ENCODE peak calls at places on chromosome 1, in five cellular contexts. H, I, G, W and P are unnamed samples.

GRCh38 chr1:14468751-14469150 is 129.7 kb upstream of the KAZN start:
- DNase-seq in H (no peak), I (no peak), G (no peak), W (no peak), P (no peak)

GRCh38 chr1:171550055-171550454 is 64.7 kb downstream of the PRRC2C start:
- DNase-seq in H (no peak), I (no peak), G (no peak), W (no peak), P (no peak)

GRCh38 chr1:111723091-111723806 is 15.9 kb downstream of the INKA2 start:
- DNase-seq in H (no peak), I (no peak), G (no peak), W (no peak), P (no peak)

GRCh38 chr1:203915811-203916210 is 54.4 kb downstream of the SNRPE start:
- DNase-seq in H (peak), I (no peak), G (no peak), W (no peak), P (no peak)

GRCh38 chr1:65497276-65497830 is 76.9 kb downstream of the LEPR start:
- DNase-seq in H (no peak), I (no peak), G (no peak), W (no peak), P (no peak)

GRCh38 chr1:152505083-152505482 is 5.5 kb upstream of the LCE5A start:
- DNase-seq in H (no peak), I (no peak), G (no peak), W (no peak), P (no peak)

GRCh38 chr1:4494558-4494957 is 159.9 kb upstream of the AJAP1 start:
- DNase-seq in H (no peak), I (no peak), G (no peak), W (no peak), P (no peak)

GRCh38 chr1:185834371-185834900 is 100.2 kb downstream of the HMCN1 start:
- DNase-seq in H (no peak), I (no peak), G (no peak), W (no peak), P (no peak)

GRCh38 chr1:210597555-210598134 is 268.9 kb downstream of the HHAT start:
- DNase-seq in H (peak), I (no peak), G (peak), W (no peak), P (no peak)

GRCh38 chr1:156833598-156833997 is 16.9 kb upstream of the SH2D2A start:
- DNase-seq in H (no peak), I (no peak), G (peak), W (no peak), P (no peak)

GRCh38 chr1:24767351-24767750 is 22.1 kb downstream of the CLIC4 start:
- DNase-seq in H (no peak), I (no peak), G (no peak), W (no peak), P (no peak)

GRCh38 chr1:201332616-201333335 is 44.7 kb downstream of the TNNT2 start:
- DNase-seq in H (no peak), I (no peak), G (no peak), W (no peak), P (no peak)

GRCh38 chr1:247639381-247639981 is 34.1 kb downstream of the OR2G3 start:
- DNase-seq in H (peak), I (peak), G (no peak), W (peak), P (no peak)

GRCh38 chr1:234234199-234234598 is 139.1 kb upstream of the COA6 start:
- DNase-seq in H (no peak), I (no peak), G (no peak), W (no peak), P (no peak)

GRCh38 chr1:147892731-147893214 is 9.8 kb upstream of the GJA8 start:
- DNase-seq in H (peak), I (no peak), G (peak), W (no peak), P (peak)

GRCh38 chr1:169949139-169949538 is 55.4 kb upstream of the SCYL3 start:
- DNase-seq in H (peak), I (no peak), G (no peak), W (no peak), P (no peak)

GRCh38 chr1:113109908-113110554 is 37.0 kb downstream of the LRIG2 start:
- DNase-seq in H (peak), I (peak), G (no peak), W (no peak), P (no peak)

GRCh38 chr1:39832294-39832693 is 43.6 kb upstream of the BMP8B start:
- DNase-seq in H (no peak), I (no peak), G (no peak), W (no peak), P (no peak)

GRCh38 chr1:1554926-1555915 is 14.8 kb upstream of the TMEM240 start:
- DNase-seq in H (peak), I (no peak), G (no peak), W (no peak), P (no peak)

GRCh38 chr1:13619909-13620308 is 36.3 kb downstream of the PDPN start:
- DNase-seq in H (no peak), I (no peak), G (no peak), W (no peak), P (no peak)

GRCh38 chr1:213507472-213508223 is 456.6 kb downstream of the RPS6KC1 start:
- DNase-seq in H (no peak), I (no peak), G (no peak), W (no peak), P (no peak)

GRCh38 chr1:241181471-241181870 is 175.5 kb downstream of the RGS7 start:
- DNase-seq in H (no peak), I (no peak), G (no peak), W (no peak), P (no peak)

GRCh38 chr1:209157514-209158285 is 425.8 kb upstream of the CAMK1G start:
- DNase-seq in H (no peak), I (no peak), G (no peak), W (no peak), P (no peak)

GRCh38 chr1:11012260-11013159 is at the start of gene TARDBP:
- DNase-seq in H (peak), I (peak), G (peak), W (peak), P (peak)

GRCh38 chr1:52503706-52504105 is 49.2 kb downstream of the TUT4 start:
- DNase-seq in H (no peak), I (no peak), G (no peak), W (no peak), P (no peak)

GRCh38 chr1:41313661-41314131 is 47.5 kb upstream of the FOXO6 start:
- DNase-seq in H (peak), I (peak), G (peak), W (peak), P (peak)

GRCh38 chr1:175319112-175319911 is 126.7 kb upstream of the KIAA0040 start:
- DNase-seq in H (peak), I (peak), G (peak), W (peak), P (peak)